ENCODE peak calls at places on chromosomes 3 and 15, in seven cellular contexts. B is NCI-H69; G is H54; Q is activated CD8-positive, alpha-beta memory T cell treated with anti-CD3 and anti-CD28 coated beads for 48 hours; A is SW 1271; L is amniotic stem cell; K is ACHN. W is an unnamed sample.

GRCh38 chr3:195042741-195043611 is 228.0 kb downstream of the XXYLT1 start:
- DNase-seq in B (no peak), L (no peak), G (no peak), A (no peak), Q (no peak), K (no peak), W (no peak)

GRCh38 chr3:136171097-136171542 is 25.0 kb downstream of the MSL2 start:
- DNase-seq in B (no peak), A (peak; percentile 32), G (no peak), K (no peak), Q (no peak), L (no peak), W (no peak)

GRCh38 chr3:194367992-194368841 is 1.3 kb downstream of the LRRC15 start:
- DNase-seq in G (no peak), B (peak; percentile 47), A (no peak), K (no peak), L (peak; percentile 44), Q (no peak), W (no peak)

GRCh38 chr15:52100807-52101206 is 11.8 kb downstream of the BCL2L10 start:
- DNase-seq in A (no peak), G (no peak), K (peak; percentile 88), B (peak; percentile 65), Q (no peak), L (no peak), W (no peak)

GRCh38 chr3:50242778-50243551 is 7.0 kb downstream of the GNAI2 start:
- DNase-seq in Q (no peak), L (no peak), B (no peak), A (no peak), K (no peak), G (no peak), W (peak; percentile 22)

GRCh38 chr15:41581110-41581509 is 22.1 kb downstream of the TYRO3 start:
- DNase-seq in A (no peak), Q (no peak), G (no peak), B (peak; percentile 32), L (no peak), K (no peak), W (no peak)

GRCh38 chr3:119322523-119323400 is 28.6 kb downstream of the ARHGAP31 start:
- DNase-seq in L (peak; percentile 61), B (peak; percentile 62), G (peak; percentile 69), A (peak; percentile 40), Q (peak; percentile 82), K (peak; percentile 70), W (peak; percentile 93)

GRCh38 chr15:47516576-47517371 is 200.5 kb upstream of the SEMA6D start:
- DNase-seq in B (peak; percentile 10), Q (no peak), K (no peak), L (no peak), G (no peak), A (no peak), W (no peak)

GRCh38 chr3:186683996-186684395 is 18.2 kb downstream of the HRG start:
- DNase-seq in K (no peak), L (no peak), G (no peak), A (no peak), Q (no peak), B (no peak), W (no peak)

GRCh38 chr3:13280856-13281656 is 139.1 kb downstream of the NUP210 start:
- DNase-seq in Q (no peak), L (no peak), A (no peak), B (no peak), K (no peak), G (no peak), W (no peak)

GRCh38 chr3:128416578-128417150 is 50.0 kb downstream of the DNAJB8 start:
- DNase-seq in L (peak; percentile 12), K (peak; percentile 85), A (peak; percentile 66), G (peak; percentile 99), Q (no peak), B (no peak), W (no peak)

GRCh38 chr3:150803440-150803985 is 40.5 kb upstream of the SIAH2 start:
- DNase-seq in G (no peak), A (no peak), K (no peak), B (no peak), Q (no peak), L (no peak), W (no peak)

GRCh38 chr3:143573904-143574303 is 274.4 kb downstream of the SLC9A9 start:
- DNase-seq in Q (no peak), K (no peak), G (no peak), B (no peak), L (no peak), A (no peak), W (no peak)

GRCh38 chr15:72086010-72086697 is 31.8 kb downstream of the MYO9A start:
- DNase-seq in Q (no peak), B (peak; percentile 58), A (no peak), G (no peak), L (no peak), K (no peak), W (no peak)

GRCh38 chr15:91716536-91716935 is 137.0 kb upstream of the SLCO3A1 start:
- DNase-seq in A (no peak), L (no peak), K (no peak), B (no peak), Q (no peak), G (no peak), W (no peak)

GRCh38 chr3:197802505-197803459 is 11.7 kb downstream of the LRCH3 start:
- DNase-seq in K (no peak), B (no peak), Q (no peak), A (no peak), G (no peak), L (no peak), W (peak; percentile 10)

GRCh38 chr15:57554063-57554820 is 37.5 kb upstream of the MYZAP start:
- DNase-seq in B (peak; percentile 87), L (no peak), K (no peak), G (no peak), Q (no peak), A (no peak), W (no peak)

GRCh38 chr3:173690542-173690941 is 293.0 kb downstream of the NLGN1 start:
- DNase-seq in B (peak; percentile 73), A (no peak), L (no peak), K (peak; percentile 74), G (no peak), Q (no peak), W (no peak)

GRCh38 chr3:25594007-25594502 is 70.7 kb downstream of the TOP2B start:
- DNase-seq in A (no peak), G (no peak), B (peak; percentile 67), Q (no peak), K (peak; percentile 56), L (peak; percentile 48), W (peak; percentile 48)

GRCh38 chr3:27105904-27106303 is 263.3 kb downstream of the NEK10 start:
- DNase-seq in G (no peak), B (no peak), Q (no peak), L (no peak), A (no peak), K (no peak), W (no peak)

GRCh38 chr3:128319741-128320141 is 146.9 kb downstream of the DNAJB8 start:
- DNase-seq in G (no peak), K (no peak), B (peak; percentile 80), A (no peak), Q (no peak), L (no peak), W (no peak)

GRCh38 chr3:152192050-152192449 is 76.7 kb upstream of the MBNL1 start:
- DNase-seq in B (no peak), G (no peak), A (no peak), L (no peak), K (no peak), Q (no peak), W (no peak)

GRCh38 chr3:73069775-73070444 is 8.5 kb downstream of the EBLN2 start:
- DNase-seq in K (no peak), L (no peak), B (no peak), A (no peak), Q (no peak), G (no peak), W (no peak)

GRCh38 chr15:81002254-81003022 is 1.7 kb downstream of the TLNRD1 start:
- DNase-seq in G (no peak), K (no peak), B (no peak), A (no peak), L (no peak), Q (no peak), W (no peak)

GRCh38 chr15:45180201-45180600 is 7.6 kb downstream of the SHF start:
- DNase-seq in K (peak; percentile 89), L (no peak), A (no peak), G (peak; percentile 93), B (no peak), Q (no peak), W (no peak)

W was measured in T-helper 2 cell.